ENCODE peak calls at places on chromosomes 16 and 17, in seven cellular contexts. One of them, this sample, is unnamed.

GRCh38 chr17:77886387-77886728 is 72.1 kb upstream of the TNRC6C start:
- DNase-seq in GM13976: no peak
- DNase-seq in AG09309: no peak
- DNase-seq in RWPE1: peak
- DNase-seq in mesothelial cell of epicardium: no peak
- DNase-seq in CD4-positive, alpha-beta T cell: no peak
- DNase-seq in foreskin fibroblast: no peak
- DNase-seq in this sample: no peak

GRCh38 chr17:19958023-19958422 is 19.6 kb downstream of the AKAP10 start:
- DNase-seq in RWPE1: peak
- DNase-seq in foreskin fibroblast: peak
- DNase-seq in CD4-positive, alpha-beta T cell: no peak
- DNase-seq in AG09309: peak
- DNase-seq in GM13976: no peak
- DNase-seq in mesothelial cell of epicardium: no peak
- DNase-seq in this sample: peak

GRCh38 chr17:76687278-76688164 is 23.2 kb downstream of the MXRA7 start:
- DNase-seq in GM13976: no peak
- DNase-seq in AG09309: no peak
- DNase-seq in CD4-positive, alpha-beta T cell: no peak
- DNase-seq in mesothelial cell of epicardium: no peak
- DNase-seq in RWPE1: no peak
- DNase-seq in foreskin fibroblast: peak
- DNase-seq in this sample: no peak

GRCh38 chr17:40922239-40922638 is 15.2 kb downstream of the KRT23 start:
- DNase-seq in mesothelial cell of epicardium: no peak
- DNase-seq in RWPE1: peak
- DNase-seq in AG09309: peak
- DNase-seq in CD4-positive, alpha-beta T cell: no peak
- DNase-seq in GM13976: no peak
- DNase-seq in foreskin fibroblast: peak
- DNase-seq in this sample: no peak

GRCh38 chr16:50310308-50311133 is 44.2 kb downstream of the ADCY7 start:
- DNase-seq in AG09309: no peak
- DNase-seq in mesothelial cell of epicardium: peak
- DNase-seq in foreskin fibroblast: no peak
- DNase-seq in RWPE1: no peak
- DNase-seq in CD4-positive, alpha-beta T cell: no peak
- DNase-seq in GM13976: peak
- DNase-seq in this sample: no peak

GRCh38 chr17:17084941-17085340 is 42.7 kb downstream of the MPRIP start:
- DNase-seq in GM13976: no peak
- DNase-seq in RWPE1: no peak
- DNase-seq in foreskin fibroblast: no peak
- DNase-seq in AG09309: no peak
- DNase-seq in CD4-positive, alpha-beta T cell: no peak
- DNase-seq in mesothelial cell of epicardium: no peak
- DNase-seq in this sample: no peak

GRCh38 chr16:84689126-84689525 is 10.7 kb upstream of the USP10 start:
- DNase-seq in mesothelial cell of epicardium: no peak
- DNase-seq in AG09309: peak
- DNase-seq in RWPE1: no peak
- DNase-seq in GM13976: no peak
- DNase-seq in CD4-positive, alpha-beta T cell: no peak
- DNase-seq in foreskin fibroblast: peak
- DNase-seq in this sample: no peak

GRCh38 chr17:50170662-50171370 is 5.0 kb downstream of the SGCA start:
- DNase-seq in RWPE1: no peak
- DNase-seq in GM13976: peak
- DNase-seq in CD4-positive, alpha-beta T cell: no peak
- DNase-seq in mesothelial cell of epicardium: no peak
- DNase-seq in AG09309: no peak
- DNase-seq in foreskin fibroblast: no peak
- DNase-seq in this sample: no peak

GRCh38 chr17:65022751-65023421 is 33.7 kb downstream of the GNA13 start:
- DNase-seq in CD4-positive, alpha-beta T cell: no peak
- DNase-seq in AG09309: peak
- DNase-seq in RWPE1: peak
- DNase-seq in GM13976: peak
- DNase-seq in foreskin fibroblast: peak
- DNase-seq in mesothelial cell of epicardium: no peak
- DNase-seq in this sample: no peak

GRCh38 chr16:1953734-1954133 is 755 bp downstream of the RPL3L start:
- DNase-seq in RWPE1: no peak
- DNase-seq in foreskin fibroblast: no peak
- DNase-seq in mesothelial cell of epicardium: no peak
- DNase-seq in CD4-positive, alpha-beta T cell: no peak
- DNase-seq in GM13976: no peak
- DNase-seq in AG09309: no peak
- DNase-seq in this sample: no peak

GRCh38 chr17:8955021-8955420 is 10.5 kb downstream of the PIK3R5 start:
- DNase-seq in CD4-positive, alpha-beta T cell: no peak
- DNase-seq in foreskin fibroblast: no peak
- DNase-seq in mesothelial cell of epicardium: no peak
- DNase-seq in AG09309: no peak
- DNase-seq in GM13976: no peak
- DNase-seq in RWPE1: no peak
- DNase-seq in this sample: no peak

GRCh38 chr16:50166511-50167500 is 13.7 kb downstream of the TENT4B start:
- DNase-seq in foreskin fibroblast: peak
- DNase-seq in mesothelial cell of epicardium: peak
- DNase-seq in AG09309: no peak
- DNase-seq in GM13976: no peak
- DNase-seq in RWPE1: no peak
- DNase-seq in CD4-positive, alpha-beta T cell: no peak
- DNase-seq in this sample: no peak

GRCh38 chr16:50842589-50842988 is 100.7 kb downstream of the CYLD start:
- DNase-seq in CD4-positive, alpha-beta T cell: no peak
- DNase-seq in mesothelial cell of epicardium: no peak
- DNase-seq in foreskin fibroblast: no peak
- DNase-seq in AG09309: no peak
- DNase-seq in RWPE1: no peak
- DNase-seq in GM13976: no peak
- DNase-seq in this sample: no peak

GRCh38 chr16:55502801-55503366 is 6.0 kb upstream of the LPCAT2 start:
- DNase-seq in GM13976: peak
- DNase-seq in mesothelial cell of epicardium: no peak
- DNase-seq in RWPE1: peak
- DNase-seq in AG09309: no peak
- DNase-seq in CD4-positive, alpha-beta T cell: no peak
- DNase-seq in foreskin fibroblast: peak
- DNase-seq in this sample: no peak

GRCh38 chr16:81587626-81588160 is 143.1 kb downstream of the CMIP start:
- DNase-seq in GM13976: no peak
- DNase-seq in AG09309: no peak
- DNase-seq in CD4-positive, alpha-beta T cell: no peak
- DNase-seq in mesothelial cell of epicardium: no peak
- DNase-seq in foreskin fibroblast: no peak
- DNase-seq in RWPE1: no peak
- DNase-seq in this sample: no peak

GRCh38 chr16:3259097-3259496 is 2.7 kb upstream of the MEFV start:
- DNase-seq in GM13976: no peak
- DNase-seq in foreskin fibroblast: peak
- DNase-seq in RWPE1: no peak
- DNase-seq in AG09309: peak
- DNase-seq in mesothelial cell of epicardium: no peak
- DNase-seq in CD4-positive, alpha-beta T cell: no peak
- DNase-seq in this sample: no peak

GRCh38 chr16:74611721-74612120 is 4.8 kb upstream of the GLG1 start:
- DNase-seq in foreskin fibroblast: peak
- DNase-seq in GM13976: no peak
- DNase-seq in RWPE1: no peak
- DNase-seq in CD4-positive, alpha-beta T cell: no peak
- DNase-seq in AG09309: no peak
- DNase-seq in mesothelial cell of epicardium: no peak
- DNase-seq in this sample: no peak

GRCh38 chr17:65572581-65573282 is 11.3 kb upstream of the AXIN2 start:
- DNase-seq in foreskin fibroblast: no peak
- DNase-seq in AG09309: no peak
- DNase-seq in mesothelial cell of epicardium: no peak
- DNase-seq in GM13976: no peak
- DNase-seq in RWPE1: no peak
- DNase-seq in CD4-positive, alpha-beta T cell: no peak
- DNase-seq in this sample: no peak

GRCh38 chr17:13476722-13477121 is 125.0 kb downstream of the HS3ST3A1 start:
- DNase-seq in CD4-positive, alpha-beta T cell: no peak
- DNase-seq in mesothelial cell of epicardium: no peak
- DNase-seq in GM13976: no peak
- DNase-seq in AG09309: peak
- DNase-seq in RWPE1: no peak
- DNase-seq in foreskin fibroblast: peak
- DNase-seq in this sample: no peak

GRCh38 chr17:7541074-7541621 is 7.7 kb upstream of the TNFSF12 start:
- DNase-seq in CD4-positive, alpha-beta T cell: no peak
- DNase-seq in AG09309: no peak
- DNase-seq in RWPE1: no peak
- DNase-seq in GM13976: no peak
- DNase-seq in mesothelial cell of epicardium: no peak
- DNase-seq in foreskin fibroblast: no peak
- DNase-seq in this sample: no peak

GRCh38 chr16:57084257-57084770 is 8.1 kb upstream of the CPNE2 start:
- DNase-seq in CD4-positive, alpha-beta T cell: peak
- DNase-seq in GM13976: peak
- DNase-seq in RWPE1: peak
- DNase-seq in foreskin fibroblast: peak
- DNase-seq in mesothelial cell of epicardium: peak
- DNase-seq in AG09309: no peak
- DNase-seq in this sample: peak

GRCh38 chr17:21199311-21199710 is 14.7 kb downstream of the TMEM11 start:
- DNase-seq in foreskin fibroblast: peak
- DNase-seq in CD4-positive, alpha-beta T cell: no peak
- DNase-seq in RWPE1: no peak
- DNase-seq in AG09309: peak
- DNase-seq in mesothelial cell of epicardium: no peak
- DNase-seq in GM13976: no peak
- DNase-seq in this sample: no peak

GRCh38 chr16:57759541-57760356 is 24.2 kb downstream of the KATNB1 start:
- DNase-seq in mesothelial cell of epicardium: peak
- DNase-seq in RWPE1: peak
- DNase-seq in foreskin fibroblast: no peak
- DNase-seq in GM13976: no peak
- DNase-seq in CD4-positive, alpha-beta T cell: no peak
- DNase-seq in AG09309: no peak
- DNase-seq in this sample: no peak

GRCh38 chr17:8186787-8187516 is 3.0 kb downstream of the BORCS6 start:
- DNase-seq in AG09309: peak
- DNase-seq in RWPE1: peak
- DNase-seq in foreskin fibroblast: peak
- DNase-seq in mesothelial cell of epicardium: peak
- DNase-seq in GM13976: peak
- DNase-seq in CD4-positive, alpha-beta T cell: peak
- DNase-seq in this sample: peak

GRCh38 chr17:45782889-45783592 is 1.1 kb upstream of the CRHR1 start:
- DNase-seq in mesothelial cell of epicardium: peak
- DNase-seq in foreskin fibroblast: peak
- DNase-seq in RWPE1: no peak
- DNase-seq in GM13976: peak
- DNase-seq in AG09309: no peak
- DNase-seq in CD4-positive, alpha-beta T cell: no peak
- DNase-seq in this sample: peak
- TF ChIP-seq CTCF in mesothelial cell of epicardium: peak
- TF ChIP-seq CTCF in foreskin fibroblast: no peak
- TF ChIP-seq CTCF in RWPE1: peak
- TF ChIP-seq CTCF in GM13976: no peak
- TF ChIP-seq CTCF in AG09309: no peak
- TF ChIP-seq CTCF in CD4-positive, alpha-beta T cell: no peak
- TF ChIP-seq CTCF in this sample: peak

GRCh38 chr17:67546578-67547527 is 169.8 kb downstream of the PITPNC1 start:
- DNase-seq in RWPE1: no peak
- DNase-seq in CD4-positive, alpha-beta T cell: no peak
- DNase-seq in foreskin fibroblast: peak
- DNase-seq in GM13976: peak
- DNase-seq in AG09309: peak
- DNase-seq in mesothelial cell of epicardium: no peak
- DNase-seq in this sample: no peak
- TF ChIP-seq CTCF in RWPE1: no peak
- TF ChIP-seq CTCF in CD4-positive, alpha-beta T cell: no peak
- TF ChIP-seq CTCF in foreskin fibroblast: no peak
- TF ChIP-seq CTCF in GM13976: no peak
- TF ChIP-seq CTCF in AG09309: no peak
- TF ChIP-seq CTCF in mesothelial cell of epicardium: no peak
- TF ChIP-seq CTCF in this sample: no peak

GRCh38 chr16:28191364-28191985 is 20.3 kb downstream of the XPO6 start:
- DNase-seq in mesothelial cell of epicardium: no peak
- DNase-seq in CD4-positive, alpha-beta T cell: no peak
- DNase-seq in foreskin fibroblast: no peak
- DNase-seq in GM13976: no peak
- DNase-seq in RWPE1: peak
- DNase-seq in AG09309: no peak
- DNase-seq in this sample: no peak

GRCh38 chr16:28196331-28196987 is 15.3 kb downstream of the XPO6 start:
- DNase-seq in CD4-positive, alpha-beta T cell: no peak
- DNase-seq in GM13976: no peak
- DNase-seq in AG09309: no peak
- DNase-seq in RWPE1: no peak
- DNase-seq in mesothelial cell of epicardium: no peak
- DNase-seq in foreskin fibroblast: no peak
- DNase-seq in this sample: no peak

GRCh38 chr16:28195859-28196258 is 15.9 kb downstream of the XPO6 start:
- DNase-seq in foreskin fibroblast: no peak
- DNase-seq in AG09309: no peak
- DNase-seq in mesothelial cell of epicardium: no peak
- DNase-seq in GM13976: no peak
- DNase-seq in CD4-positive, alpha-beta T cell: no peak
- DNase-seq in RWPE1: no peak
- DNase-seq in this sample: no peak

GRCh38 chr16:28193530-28194423 is 18.0 kb downstream of the XPO6 start:
- DNase-seq in AG09309: peak
- DNase-seq in GM13976: no peak
- DNase-seq in RWPE1: peak
- DNase-seq in CD4-positive, alpha-beta T cell: peak
- DNase-seq in mesothelial cell of epicardium: no peak
- DNase-seq in foreskin fibroblast: peak
- DNase-seq in this sample: no peak

GRCh38 chr16:28192811-28193529 is 18.8 kb downstream of the XPO6 start:
- DNase-seq in foreskin fibroblast: no peak
- DNase-seq in CD4-positive, alpha-beta T cell: peak
- DNase-seq in AG09309: no peak
- DNase-seq in GM13976: peak
- DNase-seq in RWPE1: no peak
- DNase-seq in mesothelial cell of epicardium: no peak
- DNase-seq in this sample: no peak
- TF ChIP-seq CTCF in foreskin fibroblast: no peak
- TF ChIP-seq CTCF in CD4-positive, alpha-beta T cell: peak
- TF ChIP-seq CTCF in AG09309: no peak
- TF ChIP-seq CTCF in GM13976: peak
- TF ChIP-seq CTCF in RWPE1: no peak
- TF ChIP-seq CTCF in mesothelial cell of epicardium: no peak
- TF ChIP-seq CTCF in this sample: no peak

DNA sequence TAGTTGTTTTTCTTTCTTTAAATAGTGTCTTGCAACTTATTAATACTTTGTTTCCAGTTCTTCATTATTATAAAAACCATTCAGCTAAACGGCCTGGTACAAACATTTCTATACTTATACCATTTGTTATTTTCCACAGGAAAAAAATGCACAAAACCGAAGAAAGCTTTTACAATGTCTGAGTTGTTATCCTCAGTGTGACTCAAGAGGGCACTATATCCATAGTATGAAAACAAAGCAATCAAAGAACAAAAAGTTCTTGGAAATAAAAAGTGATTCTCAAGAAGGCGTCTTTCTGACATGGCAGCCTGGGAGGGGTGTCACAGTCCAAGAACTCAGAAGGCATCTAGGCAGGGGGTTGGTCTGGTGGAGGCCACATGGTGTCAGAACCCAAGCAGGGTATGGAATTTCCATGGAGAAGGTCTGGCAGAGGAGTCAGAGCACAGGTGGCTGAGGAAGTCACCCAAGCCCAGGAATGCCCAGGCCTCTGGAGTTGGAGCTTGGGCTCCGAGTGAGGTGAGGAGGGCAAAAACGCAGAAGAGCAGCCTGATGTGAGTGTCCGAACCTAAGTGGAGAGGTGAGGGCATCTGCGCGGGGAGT is 70.9 kb upstream of the ATP2A3 start:
- DNase-seq in GM13976: no peak
- DNase-seq in foreskin fibroblast: peak
- DNase-seq in CD4-positive, alpha-beta T cell: no peak
- DNase-seq in RWPE1: no peak
- DNase-seq in AG09309: no peak
- DNase-seq in mesothelial cell of epicardium: no peak
- DNase-seq in this sample: no peak
- TF ChIP-seq CTCF in GM13976: no peak
- TF ChIP-seq CTCF in foreskin fibroblast: no peak
- TF ChIP-seq CTCF in CD4-positive, alpha-beta T cell: no peak
- TF ChIP-seq CTCF in RWPE1: no peak
- TF ChIP-seq CTCF in AG09309: no peak
- TF ChIP-seq CTCF in mesothelial cell of epicardium: no peak
- TF ChIP-seq CTCF in this sample: no peak

This sample was measured in endothelial cell.